ENCODE peak calls at places on chromosomes 5 and 9, in four cellular contexts. One of them, this sample, is unnamed.

GRCh38 chr9:114317665-114318357 is 5.1 kb upstream of the ORM1 start:
- DNase-seq in amniotic stem cell: no peak
- DNase-seq in iris pigment epithelial cell: peak; percentile 75
- DNase-seq in NCI-H2081: no peak
- DNase-seq in this sample: no peak

GRCh38 chr5:10726179-10726912 is 34.7 kb downstream of the DAP start:
- DNase-seq in amniotic stem cell: no peak
- DNase-seq in iris pigment epithelial cell: no peak
- DNase-seq in NCI-H2081: no peak
- DNase-seq in this sample: no peak

GRCh38 chr5:123511290-123511647 is 708 bp upstream of the CSNK1G3 start:
- DNase-seq in amniotic stem cell: no peak
- DNase-seq in iris pigment epithelial cell: peak; percentile 82
- DNase-seq in NCI-H2081: no peak
- DNase-seq in this sample: no peak

GRCh38 chr9:115373000-115373709 is 255.2 kb upstream of the TNC start:
- DNase-seq in amniotic stem cell: peak; percentile 66
- DNase-seq in iris pigment epithelial cell: peak; percentile 96
- DNase-seq in NCI-H2081: no peak
- DNase-seq in this sample: no peak

GRCh38 chr9:127971357-127972315 is 9.2 kb downstream of the EEIG1 start:
- DNase-seq in amniotic stem cell: no peak
- DNase-seq in iris pigment epithelial cell: no peak
- DNase-seq in NCI-H2081: no peak
- DNase-seq in this sample: no peak

GRCh38 chr5:11904270-11904906 is at the start of gene CTNND2:
- DNase-seq in amniotic stem cell: no peak
- DNase-seq in iris pigment epithelial cell: peak; percentile 21
- DNase-seq in NCI-H2081: peak; percentile 93
- DNase-seq in this sample: no peak

GRCh38 chr9:3477236-3477834 is 48.5 kb downstream of the RFX3 start:
- DNase-seq in amniotic stem cell: no peak
- DNase-seq in iris pigment epithelial cell: no peak
- DNase-seq in NCI-H2081: no peak
- DNase-seq in this sample: no peak

GRCh38 chr9:130118841-130119520 is 53.2 kb upstream of the NCS1 start:
- DNase-seq in amniotic stem cell: no peak
- DNase-seq in iris pigment epithelial cell: peak; percentile 48
- DNase-seq in NCI-H2081: peak; percentile 98
- DNase-seq in this sample: peak; percentile 93

GRCh38 chr5:35202319-35203111 is 27.8 kb downstream of the PRLR start:
- DNase-seq in amniotic stem cell: no peak
- DNase-seq in iris pigment epithelial cell: peak; percentile 58
- DNase-seq in NCI-H2081: peak; percentile 26
- DNase-seq in this sample: no peak

GRCh38 chr5:142839711-142840441 is 69.7 kb downstream of the ARHGAP26 start:
- DNase-seq in amniotic stem cell: no peak
- DNase-seq in iris pigment epithelial cell: peak; percentile 61
- DNase-seq in NCI-H2081: no peak
- DNase-seq in this sample: no peak

GRCh38 chr5:113293068-113293571 is 141.7 kb downstream of the TSSK1B start:
- DNase-seq in amniotic stem cell: no peak
- DNase-seq in iris pigment epithelial cell: no peak
- DNase-seq in NCI-H2081: no peak
- DNase-seq in this sample: no peak

GRCh38 chr9:71647094-71647591 is 121.2 kb downstream of the CEMIP2 start:
- DNase-seq in amniotic stem cell: peak; percentile 3
- DNase-seq in iris pigment epithelial cell: peak; percentile 91
- DNase-seq in NCI-H2081: no peak
- DNase-seq in this sample: no peak

GRCh38 chr5:103409013-103409670 is 150.6 kb downstream of the MACIR start:
- DNase-seq in amniotic stem cell: no peak
- DNase-seq in iris pigment epithelial cell: no peak
- DNase-seq in NCI-H2081: no peak
- DNase-seq in this sample: no peak

GRCh38 chr5:179436321-179437122 is 91.3 kb upstream of the ADAMTS2 start:
- DNase-seq in amniotic stem cell: no peak
- DNase-seq in iris pigment epithelial cell: no peak
- DNase-seq in NCI-H2081: no peak
- DNase-seq in this sample: no peak

GRCh38 chr9:95880011-95880690 is 4.7 kb downstream of the ERCC6L2 start:
- DNase-seq in amniotic stem cell: peak; percentile 38
- DNase-seq in iris pigment epithelial cell: peak; percentile 88
- DNase-seq in NCI-H2081: no peak
- DNase-seq in this sample: no peak

GRCh38 chr5:141992349-141992963 is 20.4 kb downstream of the GNPDA1 start:
- DNase-seq in amniotic stem cell: peak; percentile 35
- DNase-seq in iris pigment epithelial cell: peak; percentile 45
- DNase-seq in NCI-H2081: peak; percentile 52
- DNase-seq in this sample: peak; percentile 53

GRCh38 chr5:14129123-14129522 is 14.0 kb upstream of the TRIO start:
- DNase-seq in amniotic stem cell: no peak
- DNase-seq in iris pigment epithelial cell: no peak
- DNase-seq in NCI-H2081: no peak
- DNase-seq in this sample: no peak

GRCh38 chr9:133953621-133953975 is 38.5 kb downstream of the VAV2 start:
- DNase-seq in amniotic stem cell: no peak
- DNase-seq in iris pigment epithelial cell: no peak
- DNase-seq in NCI-H2081: no peak
- DNase-seq in this sample: no peak

GRCh38 chr5:63351164-63351563 is 611.1 kb downstream of the HTR1A start:
- DNase-seq in amniotic stem cell: no peak
- DNase-seq in iris pigment epithelial cell: no peak
- DNase-seq in NCI-H2081: no peak
- DNase-seq in this sample: no peak

GRCh38 chr5:178241688-178242231 is 9.2 kb upstream of the PHYKPL start:
- DNase-seq in amniotic stem cell: no peak
- DNase-seq in iris pigment epithelial cell: no peak
- DNase-seq in NCI-H2081: no peak
- DNase-seq in this sample: no peak

GRCh38 chr5:115599502-115599901 is 2.8 kb downstream of the TICAM2 start:
- DNase-seq in amniotic stem cell: no peak
- DNase-seq in iris pigment epithelial cell: peak; percentile 54
- DNase-seq in NCI-H2081: no peak
- DNase-seq in this sample: no peak

GRCh38 chr5:149887622-149888183 is 56.9 kb downstream of the PDE6A start:
- DNase-seq in amniotic stem cell: no peak
- DNase-seq in iris pigment epithelial cell: peak; percentile 95
- DNase-seq in NCI-H2081: no peak
- DNase-seq in this sample: no peak

GRCh38 chr9:72476617-72477375 is 44.6 kb upstream of the TMC1 start:
- DNase-seq in amniotic stem cell: no peak
- DNase-seq in iris pigment epithelial cell: peak; percentile 80
- DNase-seq in NCI-H2081: no peak
- DNase-seq in this sample: no peak

GRCh38 chr9:93128715-93129224 is 5.3 kb downstream of the NINJ1 start:
- DNase-seq in amniotic stem cell: no peak
- DNase-seq in iris pigment epithelial cell: no peak
- DNase-seq in NCI-H2081: no peak
- DNase-seq in this sample: no peak

GRCh38 chr5:88556415-88556814 is 287.8 kb upstream of the TMEM161B start:
- DNase-seq in amniotic stem cell: no peak
- DNase-seq in iris pigment epithelial cell: no peak
- DNase-seq in NCI-H2081: no peak
- DNase-seq in this sample: no peak

GRCh38 chr9:104787306-104788015 is 23.5 kb downstream of the NIPSNAP3B start:
- DNase-seq in amniotic stem cell: no peak
- DNase-seq in iris pigment epithelial cell: no peak
- DNase-seq in NCI-H2081: no peak
- DNase-seq in this sample: no peak

GRCh38 chr5:169200086-169200778 is 100.7 kb downstream of the SLIT3 start:
- DNase-seq in amniotic stem cell: no peak
- DNase-seq in iris pigment epithelial cell: no peak
- DNase-seq in NCI-H2081: no peak
- DNase-seq in this sample: no peak

GRCh38 chr9:134289241-134289875 is 36.9 kb upstream of the RXRA start:
- DNase-seq in amniotic stem cell: no peak
- DNase-seq in iris pigment epithelial cell: no peak
- DNase-seq in NCI-H2081: no peak
- DNase-seq in this sample: no peak

GRCh38 chr9:69861011-69861410 is 40.4 kb downstream of the CFAP95 start:
- DNase-seq in amniotic stem cell: no peak
- DNase-seq in iris pigment epithelial cell: peak; percentile 45
- DNase-seq in NCI-H2081: no peak
- DNase-seq in this sample: no peak

GRCh38 chr5:1494780-1495524 is 28.8 kb downstream of the LPCAT1 start:
- DNase-seq in amniotic stem cell: no peak
- DNase-seq in iris pigment epithelial cell: no peak
- DNase-seq in NCI-H2081: no peak
- DNase-seq in this sample: no peak

GRCh38 chr5:136089804-136090203 is 42.8 kb upstream of the SMAD5 start:
- DNase-seq in amniotic stem cell: no peak
- DNase-seq in iris pigment epithelial cell: no peak
- DNase-seq in NCI-H2081: no peak
- DNase-seq in this sample: no peak

GRCh38 chr5:907366-907765 is 14.7 kb downstream of the TRIP13 start:
- DNase-seq in amniotic stem cell: no peak
- DNase-seq in iris pigment epithelial cell: no peak
- DNase-seq in NCI-H2081: no peak
- DNase-seq in this sample: no peak

This sample was measured in NCI-H774.